ENCODE peak calls at places on chromosomes 6 and 20, in seven cellular contexts. Q is cardiac fibroblast; S is PC-9; H is M059J; C is head of caudate nucleus; L is activated CD4-positive, CD25-positive, alpha-beta regulatory T cell; O is pons. T is an unnamed sample.

GRCh38 chr20:32358883-32359632 is 927 bp downstream of the ASXL1 start:
- DNase-seq in S (peak), C (peak), Q (peak), L (peak), H (peak), O (peak), T (peak)

GRCh38 chr6:27295301-27296079 is 16.6 kb downstream of the POM121L2 start:
- DNase-seq in L (no peak), S (peak), Q (peak), H (peak), O (no peak), C (no peak), T (peak)

GRCh38 chr6:113073611-113074191 is 726.6 kb downstream of the RFPL4B start:
- DNase-seq in C (no peak), O (no peak), H (peak), L (no peak), S (no peak), Q (peak), T (no peak)

GRCh38 chr6:137630666-137631065 is 136.5 kb upstream of the OLIG3 start:
- DNase-seq in C (no peak), L (no peak), S (no peak), H (no peak), Q (no peak), O (no peak), T (no peak)

GRCh38 chr6:23013776-23014175 is 444.4 kb downstream of the HDGFL1 start:
- DNase-seq in S (no peak), C (no peak), L (no peak), Q (peak), H (peak), O (no peak), T (no peak)

GRCh38 chr6:106820412-106820852 is 154.1 kb downstream of the CD24 start:
- DNase-seq in C (no peak), H (peak), O (no peak), L (no peak), Q (no peak), S (peak), T (no peak)

GRCh38 chr20:62822788-62823651 is 6.2 kb downstream of the COL9A3 start:
- DNase-seq in Q (peak), C (peak), S (peak), L (no peak), H (peak), O (no peak), T (peak)

GRCh38 chr6:39051399-39052122 is 3.0 kb downstream of the GLP1R start:
- DNase-seq in L (no peak), H (peak), C (no peak), Q (no peak), S (peak), O (no peak), T (no peak)

GRCh38 chr6:76834399-76834798 is 628.9 kb downstream of the HTR1B start:
- DNase-seq in C (no peak), S (no peak), L (no peak), H (no peak), O (no peak), Q (no peak), T (no peak)

GRCh38 chr6:15713325-15713724 is 50.5 kb upstream of the DTNBP1 start:
- DNase-seq in S (no peak), H (no peak), L (no peak), Q (no peak), C (no peak), O (no peak), T (no peak)

GRCh38 chr6:165453395-165453794 is 144.0 kb upstream of the C6orf118 start:
- DNase-seq in L (no peak), Q (no peak), C (no peak), S (no peak), O (no peak), H (no peak), T (no peak)